ENCODE peak calls at places on chromosomes 11 and 22, in seven cellular contexts. S, R, Y, I, C, L and W are unnamed samples.

GRCh38 chr11:46293616-46294015 is 16.2 kb downstream of the CREB3L1 start:
- DNase-seq in S (peak), R (no peak), Y (no peak), I (peak), C (no peak), L (no peak), W (peak)

GRCh38 chr11:89021339-89021738 is 44.4 kb downstream of the GRM5 start:
- DNase-seq in S (no peak), R (no peak), Y (no peak), I (no peak), C (no peak), L (no peak), W (no peak)

GRCh38 chr11:115191761-115192160 is 312.5 kb downstream of the CADM1 start:
- DNase-seq in S (no peak), R (no peak), Y (no peak), I (no peak), C (no peak), L (no peak), W (no peak)

GRCh38 chr11:117851091-117851490 is 25.4 kb downstream of the FXYD6 start:
- DNase-seq in S (no peak), R (no peak), Y (no peak), I (no peak), C (no peak), L (no peak), W (no peak)

GRCh38 chr11:114243461-114244372 is 52.5 kb upstream of the NNMT start:
- DNase-seq in S (no peak), R (no peak), Y (no peak), I (no peak), C (peak), L (no peak), W (peak)

GRCh38 chr11:66937334-66937733 is 20.8 kb downstream of the PC start:
- DNase-seq in S (no peak), R (no peak), Y (no peak), I (no peak), C (no peak), L (no peak), W (no peak)

GRCh38 chr22:36211237-36211881 is 9.8 kb upstream of the APOL4 start:
- DNase-seq in S (peak), R (no peak), Y (no peak), I (no peak), C (no peak), L (no peak), W (no peak)

GRCh38 chr11:15038963-15039362 is 34.4 kb upstream of the CALCB start:
- DNase-seq in S (peak), R (no peak), Y (no peak), I (peak), C (no peak), L (no peak), W (no peak)

GRCh38 chr11:62881579-62882427 is 1.1 kb downstream of the SLC3A2 start:
- DNase-seq in S (peak), R (peak), Y (peak), I (peak), C (peak), L (peak), W (peak)

GRCh38 chr11:92504534-92504933 is 279.9 kb downstream of the FAT3 start:
- DNase-seq in S (no peak), R (no peak), Y (no peak), I (no peak), C (no peak), L (no peak), W (no peak)